ENCODE peak calls at places on chromosomes 1 and 21, in seven cellular contexts. One of them, this sample, is unnamed.

GRCh38 chr1:147077081-147077480 is 95.2 kb downstream of the PRKAB2 start:
- DNase-seq in NCI-H1436: no peak
- DNase-seq in GM12892: no peak
- DNase-seq in activated B cell treated with CpG ODN at 0.5 μM for 24 hours: no peak
- DNase-seq in activated CD8-positive, alpha-beta memory T cell treated with anti-CD3 and anti-CD28 coated beads, Interleukin-2, amount 50 U/mL, for 4 hours: no peak
- DNase-seq in small intestine: no peak
- DNase-seq in IMR-90: no peak
- DNase-seq in this sample: no peak

GRCh38 chr1:170765712-170766330 is 101.9 kb downstream of the PRRX1 start:
- DNase-seq in NCI-H1436: no peak
- DNase-seq in GM12892: no peak
- DNase-seq in activated B cell treated with CpG ODN at 0.5 μM for 24 hours: no peak
- DNase-seq in activated CD8-positive, alpha-beta memory T cell treated with anti-CD3 and anti-CD28 coated beads, Interleukin-2, amount 50 U/mL, for 4 hours: no peak
- DNase-seq in small intestine: no peak
- DNase-seq in IMR-90: peak
- DNase-seq in this sample: no peak

GRCh38 chr1:9028921-9029715 is 2.9 kb upstream of the SLC2A7 start:
- DNase-seq in NCI-H1436: no peak
- DNase-seq in GM12892: no peak
- DNase-seq in activated B cell treated with CpG ODN at 0.5 μM for 24 hours: no peak
- DNase-seq in activated CD8-positive, alpha-beta memory T cell treated with anti-CD3 and anti-CD28 coated beads, Interleukin-2, amount 50 U/mL, for 4 hours: no peak
- DNase-seq in small intestine: no peak
- DNase-seq in IMR-90: peak
- DNase-seq in this sample: no peak

GRCh38 chr1:96559707-96560588 is 161.6 kb upstream of the PTBP2 start:
- DNase-seq in NCI-H1436: no peak
- DNase-seq in GM12892: no peak
- DNase-seq in activated B cell treated with CpG ODN at 0.5 μM for 24 hours: no peak
- DNase-seq in activated CD8-positive, alpha-beta memory T cell treated with anti-CD3 and anti-CD28 coated beads, Interleukin-2, amount 50 U/mL, for 4 hours: no peak
- DNase-seq in small intestine: no peak
- DNase-seq in IMR-90: peak
- DNase-seq in this sample: no peak

GRCh38 chr1:5367306-5367705 is 624.9 kb downstream of the NPHP4 start:
- DNase-seq in NCI-H1436: no peak
- DNase-seq in GM12892: no peak
- DNase-seq in activated B cell treated with CpG ODN at 0.5 μM for 24 hours: no peak
- DNase-seq in activated CD8-positive, alpha-beta memory T cell treated with anti-CD3 and anti-CD28 coated beads, Interleukin-2, amount 50 U/mL, for 4 hours: no peak
- DNase-seq in small intestine: no peak
- DNase-seq in IMR-90: no peak
- DNase-seq in this sample: no peak

GRCh38 chr1:50783286-50783685 is 176.8 kb downstream of the FAF1 start:
- DNase-seq in NCI-H1436: no peak
- DNase-seq in GM12892: no peak
- DNase-seq in activated B cell treated with CpG ODN at 0.5 μM for 24 hours: no peak
- DNase-seq in activated CD8-positive, alpha-beta memory T cell treated with anti-CD3 and anti-CD28 coated beads, Interleukin-2, amount 50 U/mL, for 4 hours: no peak
- DNase-seq in small intestine: no peak
- DNase-seq in IMR-90: no peak
- DNase-seq in this sample: no peak

GRCh38 chr1:157472302-157472701 is 80.0 kb downstream of the FCRL5 start:
- DNase-seq in NCI-H1436: no peak
- DNase-seq in GM12892: no peak
- DNase-seq in activated B cell treated with CpG ODN at 0.5 μM for 24 hours: no peak
- DNase-seq in activated CD8-positive, alpha-beta memory T cell treated with anti-CD3 and anti-CD28 coated beads, Interleukin-2, amount 50 U/mL, for 4 hours: no peak
- DNase-seq in small intestine: peak
- DNase-seq in IMR-90: no peak
- DNase-seq in this sample: no peak

GRCh38 chr21:29523646-29524045 is 224.9 kb downstream of the BACH1 start:
- DNase-seq in NCI-H1436: no peak
- DNase-seq in GM12892: no peak
- DNase-seq in activated B cell treated with CpG ODN at 0.5 μM for 24 hours: no peak
- DNase-seq in activated CD8-positive, alpha-beta memory T cell treated with anti-CD3 and anti-CD28 coated beads, Interleukin-2, amount 50 U/mL, for 4 hours: no peak
- DNase-seq in small intestine: no peak
- DNase-seq in IMR-90: no peak
- DNase-seq in this sample: no peak